ENCODE peak calls at places on chromosomes 5 and 9, in eight cellular contexts. R, O, C, V, P, S, E and M are unnamed samples.

GRCh38 chr5:21238786-21239185 is 1250.8 kb upstream of the CDH18 start:
- DNase-seq in R (no peak), O (no peak), C (no peak), V (no peak), P (no peak), S (no peak), E (no peak), M (no peak)

GRCh38 chr9:129501771-129502324 is 119.1 kb downstream of the C9orf50 start:
- DNase-seq in R (no peak), O (no peak), C (peak; percentile 59), V (no peak), P (no peak), S (no peak), E (no peak), M (no peak)

GRCh38 chr9:133858771-133859170 is 120.6 kb upstream of the SARDH start:
- DNase-seq in R (no peak), O (no peak), C (no peak), V (no peak), P (no peak), S (no peak), E (no peak), M (no peak)

GRCh38 chr5:81233080-81233634 is at the start of gene CKMT2:
- DNase-seq in R (no peak), O (no peak), C (peak; percentile 61), V (no peak), P (peak; percentile 95), S (peak; percentile 49), E (peak; percentile 90), M (no peak)

GRCh38 chr5:56279979-56280378 is 46.8 kb upstream of the ANKRD55 start:
- DNase-seq in R (no peak), O (no peak), C (no peak), V (no peak), P (no peak), S (no peak), E (no peak), M (no peak)

GRCh38 chr5:91025956-91026355 is 357.2 kb downstream of the ARRDC3 start:
- DNase-seq in R (no peak), O (no peak), C (no peak), V (no peak), P (no peak), S (no peak), E (no peak), M (no peak)

GRCh38 chr5:62969409-62970120 is 390.9 kb downstream of the LRRC70 start:
- DNase-seq in R (no peak), O (no peak), C (no peak), V (no peak), P (no peak), S (no peak), E (no peak), M (no peak)

GRCh38 chr9:88161144-88161543 is 22.9 kb upstream of the SPATA31C2 start:
- DNase-seq in R (no peak), O (no peak), C (no peak), V (no peak), P (no peak), S (no peak), E (no peak), M (no peak)

GRCh38 chr5:153456354-153456753 is 34.1 kb upstream of the GRIA1 start:
- DNase-seq in R (no peak), O (no peak), C (no peak), V (no peak), P (no peak), S (no peak), E (no peak), M (no peak)

GRCh38 chr5:115571441-115571878 is 26.9 kb upstream of the FEM1C start:
- DNase-seq in R (no peak), O (no peak), C (no peak), V (no peak), P (no peak), S (peak; percentile 9), E (no peak), M (no peak)

GRCh38 chr5:176899296-176899891 is at the start of gene HK3:
- DNase-seq in R (no peak), O (no peak), C (peak; percentile 48), V (no peak), P (no peak), S (no peak), E (peak; percentile 57), M (no peak)

GRCh38 chr5:92580814-92581213 is 1000.2 kb downstream of the NR2F1-AS1 start:
- DNase-seq in R (no peak), O (no peak), C (no peak), V (no peak), P (no peak), S (no peak), E (no peak), M (no peak)

GRCh38 chr5:134420326-134420725 is 8.6 kb upstream of the CDKN2AIPNL start:
- DNase-seq in R (peak; percentile 32), O (no peak), C (no peak), V (no peak), P (no peak), S (no peak), E (no peak), M (no peak)

GRCh38 chr9:136024696-136025316 is 63.6 kb upstream of the UBAC1 start:
- DNase-seq in R (no peak), O (peak; percentile 35), C (no peak), V (no peak), P (peak; percentile 72), S (no peak), E (peak; percentile 32), M (no peak)

DNA sequence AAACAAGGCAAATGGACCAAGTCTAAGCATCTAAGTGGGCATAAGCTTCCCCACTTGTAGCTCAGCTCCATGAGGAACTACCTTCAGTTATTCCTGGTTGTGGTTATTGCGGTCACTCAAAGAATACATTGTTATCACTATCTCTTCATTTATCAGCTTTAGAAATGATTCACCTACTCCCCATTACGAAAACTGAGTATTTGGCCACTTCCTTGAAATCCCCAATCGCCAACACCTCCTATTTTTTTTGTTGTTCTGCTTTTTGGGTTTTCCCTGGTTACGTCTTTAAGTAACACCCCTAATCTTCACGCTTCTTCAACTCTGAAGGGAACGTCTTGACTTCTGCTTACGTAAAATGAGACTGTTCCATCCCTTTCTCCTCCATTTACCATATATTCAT is 20.7 kb downstream of the MAPK9 start:
- DNase-seq in R (no peak), O (no peak), C (no peak), V (no peak), P (no peak), S (no peak), E (no peak), M (no peak)
- H3K9me3 ChIP-seq in R (peaks cover 10% of the 10 kb centered on the region), O (peaks cover 8% of the 10 kb centered on the region), C (peaks cover 23% of the 10 kb centered on the region), V (peaks cover 67% of the 10 kb centered on the region), P (peaks cover 5% of the 10 kb centered on the region), S (no peaks in the 10 kb centered on the region), E (peaks cover 17% of the 10 kb centered on the region), M (peaks cover 24% of the 10 kb centered on the region)

DNA sequence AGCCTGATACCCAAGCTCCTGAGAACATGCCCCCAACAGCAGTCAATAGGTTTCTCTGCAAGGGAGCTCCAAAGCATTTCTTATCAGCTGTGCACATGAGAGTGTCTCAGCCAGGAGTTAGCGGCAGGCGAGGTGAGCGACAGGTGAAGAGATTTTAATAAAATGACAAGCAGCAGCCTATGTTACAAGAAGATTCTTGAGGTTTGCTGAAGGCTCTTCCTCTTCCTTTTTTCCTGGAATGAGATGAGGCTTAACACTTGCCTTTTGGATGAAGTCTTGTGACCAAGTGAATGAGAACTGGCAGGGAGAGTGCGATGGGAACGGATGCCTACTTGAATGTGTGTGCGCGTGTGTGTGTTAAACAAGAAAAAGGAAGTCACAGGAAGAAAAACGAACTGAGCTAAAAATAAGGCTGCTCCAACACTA is 76.1 kb downstream of the SHB start:
- DNase-seq in R (no peak), O (no peak), C (no peak), V (no peak), P (peak; percentile 72), S (no peak), E (peak; percentile 76), M (no peak)
- H3K9me3 ChIP-seq in R (no peaks in the 10 kb centered on the region), O (no peaks in the 10 kb centered on the region), C (peaks cover 1% of the 10 kb centered on the region), V (no peaks in the 10 kb centered on the region), P (no peaks in the 10 kb centered on the region), S (no peaks in the 10 kb centered on the region), E (no peaks in the 10 kb centered on the region), M (no peaks in the 10 kb centered on the region)

GRCh38 chr5:2755371-2755715 is 3.9 kb upstream of the IRX2 start:
- DNase-seq in R (no peak), O (no peak), C (no peak), V (no peak), P (no peak), S (peak; percentile 2), E (no peak), M (no peak)

GRCh38 chr5:2754621-2755370 is 3.3 kb upstream of the IRX2 start:
- DNase-seq in R (no peak), O (no peak), C (no peak), V (no peak), P (no peak), S (peak; percentile 6), E (no peak), M (no peak)

GRCh38 chr5:2752059-2752874 is 790 bp upstream of the IRX2 start:
- DNase-seq in R (peak; percentile 84), O (peak; percentile 82), C (peak; percentile 71), V (no peak), P (peak; percentile 58), S (no peak), E (no peak), M (no peak)

GRCh38 chr5:2752875-2753435 is 1.5 kb upstream of the IRX2 start:
- DNase-seq in R (no peak), O (no peak), C (no peak), V (no peak), P (no peak), S (no peak), E (no peak), M (no peak)

GRCh38 chr5:2753452-2754409 is 2.3 kb upstream of the IRX2 start:
- DNase-seq in R (no peak), O (no peak), C (no peak), V (no peak), P (no peak), S (no peak), E (no peak), M (no peak)
- H3K9me3 ChIP-seq in R (no peaks in the 10 kb centered on the region), O (no peaks in the 10 kb centered on the region), C (peaks cover 11% of the 10 kb centered on the region), V (no peaks in the 10 kb centered on the region), P (no peaks in the 10 kb centered on the region), S (no peaks in the 10 kb centered on the region), E (no peaks in the 10 kb centered on the region), M (no peaks in the 10 kb centered on the region)

DNA sequence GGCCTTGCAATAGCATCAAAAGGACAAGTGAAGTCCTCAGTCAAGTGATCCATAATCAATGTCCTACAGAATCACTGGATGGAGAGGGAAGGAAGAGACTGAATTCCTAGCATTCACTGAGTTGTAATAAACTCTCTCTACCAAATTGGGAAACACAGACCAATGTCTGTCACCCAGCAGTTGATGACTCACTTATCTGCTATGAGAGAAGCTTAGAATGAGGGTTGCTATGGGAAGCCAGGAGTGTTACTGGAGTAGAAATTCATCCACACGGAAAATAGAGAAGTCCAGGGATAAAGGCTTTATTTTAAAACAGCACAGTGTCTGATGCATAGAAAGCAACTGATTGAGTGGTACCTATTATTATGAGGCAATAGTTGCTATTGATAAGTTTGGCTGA is 407.4 kb downstream of the BRINP1 start:
- DNase-seq in R (no peak), O (no peak), C (no peak), V (peak; percentile 2), P (no peak), S (no peak), E (no peak), M (no peak)
- H3K9me3 ChIP-seq in R (no peaks in the 10 kb centered on the region), O (no peaks in the 10 kb centered on the region), C (peaks cover 2% of the 10 kb centered on the region), V (no peaks in the 10 kb centered on the region), P (no peaks in the 10 kb centered on the region), S (no peaks in the 10 kb centered on the region), E (no peaks in the 10 kb centered on the region), M (no peaks in the 10 kb centered on the region)

GRCh38 chr9:98924971-98925820 is 18.5 kb upstream of the COL15A1 start:
- DNase-seq in R (no peak), O (no peak), C (no peak), V (no peak), P (no peak), S (no peak), E (no peak), M (no peak)
- H3K9me3 ChIP-seq in R (no peaks in the 10 kb centered on the region), O (no peaks in the 10 kb centered on the region), C (no peaks in the 10 kb centered on the region), V (no peaks in the 10 kb centered on the region), P (no peaks in the 10 kb centered on the region), S (no peaks in the 10 kb centered on the region), E (no peaks in the 10 kb centered on the region), M (no peaks in the 10 kb centered on the region)